ENCODE peak calls at places on chromosomes 12 and 14, in ten cellular contexts. P is GM12891; W is GM04504; L is AG09309; O is NCI-H1694; Z is HT1080; K is activated CD4-positive, alpha-beta T cell treated with anti-CD3 and anti-CD28 coated beads, Interleukin-2, amount 50 U/mL, for 1 hour; R is activated CD8-positive, alpha-beta memory T cell treated with anti-CD3 and anti-CD28 coated beads, Interleukin-2, amount 50 U/mL, for 4 hours; N is AG08395; Y is NCI-H1105. G is an unnamed sample.

GRCh38 chr14:31207287-31207745 is 277 bp downstream of the HECTD1 start:
- DNase-seq in L (peak), R (no peak), O (no peak), W (no peak), K (no peak), P (no peak), N (no peak), Y (peak), Z (no peak), G (peak)

GRCh38 chr12:57764662-57765002 is 2.2 kb downstream of the CYP27B1 start:
- DNase-seq in N (no peak), R (no peak), K (no peak), P (no peak), L (no peak), O (no peak), Z (no peak), W (no peak), Y (no peak), G (no peak)

GRCh38 chr12:79098530-79098929 is 234.0 kb downstream of the SYT1 start:
- DNase-seq in W (no peak), N (no peak), K (no peak), P (no peak), Z (no peak), Y (no peak), L (no peak), O (no peak), R (no peak), G (no peak)

GRCh38 chr12:70180140-70180539 is 63.1 kb upstream of the CNOT2 start:
- DNase-seq in O (no peak), R (no peak), Z (no peak), N (no peak), K (no peak), W (no peak), L (no peak), Y (no peak), P (no peak), G (no peak)

GRCh38 chr12:113246478-113247122 is 25.3 kb downstream of the TPCN1 start:
- DNase-seq in O (no peak), Z (no peak), K (no peak), L (no peak), W (no peak), N (no peak), P (no peak), Y (no peak), R (no peak), G (no peak)

GRCh38 chr12:11648514-11649412 is 711 bp upstream of the ETV6 start:
- DNase-seq in O (peak), K (peak), N (peak), Z (peak), L (no peak), Y (peak), W (peak), R (peak), P (peak), G (peak)

GRCh38 chr14:67453575-67454300 is 34.8 kb downstream of the TMEM229B start:
- DNase-seq in K (no peak), Y (no peak), R (no peak), O (no peak), N (no peak), L (no peak), W (no peak), Z (no peak), P (no peak), G (no peak)

GRCh38 chr12:96814200-96814599 is 92.9 kb upstream of the NEDD1 start:
- DNase-seq in O (no peak), Z (peak), P (no peak), R (no peak), K (no peak), L (no peak), W (no peak), Y (no peak), N (no peak), G (no peak)

GRCh38 chr12:17976202-17976601 is 113.8 kb downstream of the RERGL start:
- DNase-seq in W (no peak), Y (no peak), L (no peak), Z (peak), N (no peak), R (no peak), O (no peak), P (no peak), K (no peak), G (peak)

GRCh38 chr12:107372229-107372658 is 278.9 kb upstream of the CRY1 start:
- DNase-seq in R (no peak), P (no peak), N (peak), Z (peak), O (no peak), W (no peak), Y (no peak), L (no peak), K (peak), G (peak)

GRCh38 chr14:94571395-94571794 is 9.8 kb upstream of the SERPINA5 start:
- DNase-seq in Z (no peak), O (no peak), R (no peak), N (no peak), K (no peak), P (no peak), L (no peak), W (no peak), Y (no peak), G (no peak)

GRCh38 chr12:52645120-52645761 is 6.8 kb downstream of the KRT2 start:
- DNase-seq in K (peak), W (no peak), R (no peak), P (no peak), Z (no peak), N (no peak), O (no peak), L (no peak), Y (no peak), G (peak)

GRCh38 chr14:69259531-69260245 is at the start of gene GALNT16:
- DNase-seq in Z (peak), N (peak), P (peak), O (no peak), L (no peak), W (no peak), Y (peak), R (no peak), K (no peak), G (no peak)

GRCh38 chr14:73796881-73797539 is 54.6 kb upstream of the PTGR2 start:
- DNase-seq in Y (no peak), K (no peak), N (no peak), P (no peak), L (no peak), W (no peak), O (no peak), Z (no peak), R (no peak), G (no peak)

GRCh38 chr14:67570453-67570852 is 29.6 kb downstream of the PIGH start:
- DNase-seq in N (no peak), Y (no peak), L (no peak), P (no peak), Z (no peak), O (no peak), K (no peak), R (no peak), W (no peak), G (no peak)

GRCh38 chr14:32711103-32711680 is 227.5 kb upstream of the NPAS3 start:
- DNase-seq in O (peak), Y (peak), W (no peak), P (no peak), L (no peak), R (no peak), K (no peak), Z (peak), N (peak), G (no peak)

GRCh38 chr12:95989504-95990123 is 6.5 kb downstream of the HAL start:
- DNase-seq in Y (no peak), P (no peak), R (no peak), L (no peak), Z (no peak), K (no peak), O (no peak), W (no peak), N (no peak), G (no peak)

GRCh38 chr14:20415723-20416622 is 2.7 kb upstream of the TEP1 start:
- DNase-seq in K (peak), L (no peak), P (no peak), W (peak), Z (peak), N (peak), Y (peak), O (peak), R (no peak), G (peak)

GRCh38 chr14:104794641-104795467 is 694 bp downstream of the AKT1 start:
- DNase-seq in K (no peak), O (no peak), Z (no peak), R (no peak), N (peak), Y (no peak), W (no peak), P (peak), L (no peak), G (peak)

GRCh38 chr14:37230551-37231194 is 32.9 kb downstream of the MIPOL1 start:
- DNase-seq in P (no peak), N (peak), R (no peak), L (peak), Y (peak), K (no peak), Z (peak), W (peak), O (peak), G (peak)

GRCh38 chr12:115095073-115095748 is 411.2 kb upstream of the TBX3 start:
- DNase-seq in Z (no peak), W (no peak), O (no peak), Y (no peak), L (no peak), N (no peak), K (no peak), P (no peak), R (no peak), G (no peak)

GRCh38 chr12:125069616-125070015 is 4.4 kb downstream of the AACS start:
- DNase-seq in Z (no peak), W (no peak), N (no peak), K (no peak), O (peak), L (no peak), Y (no peak), P (no peak), R (no peak), G (no peak)

GRCh38 chr14:68598621-68599447 is 194.0 kb downstream of the ZFP36L1 start:
- DNase-seq in W (no peak), R (no peak), N (peak), K (no peak), P (no peak), Y (no peak), L (peak), O (no peak), Z (peak), G (peak)

GRCh38 chr14:106436310-106436905 is 910.0 kb downstream of the TMEM121 start:
- DNase-seq in R (peak), L (no peak), P (no peak), Z (peak), K (peak), O (peak), W (no peak), N (no peak), Y (peak), G (no peak)

GRCh38 chr12:80226576-80226975 is 127.2 kb downstream of the OTOGL start:
- DNase-seq in O (no peak), K (no peak), W (no peak), L (peak), P (no peak), R (no peak), N (peak), Z (peak), Y (no peak), G (peak)

GRCh38 chr14:23154876-23155587 is 28.4 kb downstream of the SLC7A8 start:
- DNase-seq in O (peak), Z (peak), Y (no peak), L (peak), P (no peak), K (no peak), N (peak), W (peak), R (no peak), G (peak)

GRCh38 chr14:29927596-29928341 is at the start of gene PRKD1:
- DNase-seq in Y (no peak), N (peak), K (no peak), R (no peak), W (peak), L (no peak), O (no peak), Z (peak), P (peak), G (peak)

GRCh38 chr12:109147954-109148353 is 31.6 kb downstream of the ACACB start:
- DNase-seq in W (peak), Y (no peak), Z (no peak), L (peak), P (no peak), K (no peak), O (no peak), R (no peak), N (peak), G (no peak)